ENCODE peak calls at places on chromosomes 5 and 9, in four cellular contexts. R is neuronal stem cell, Y is H1, H is trophoblast cell. X is an unnamed sample. For H3K36me3, the result is how much of the 10 kb centered on the place peaks cover.

GRCh38 chr9:99134893-99135341 is 30.0 kb downstream of the TGFBR1 start:
- DNase-seq in R (no peak), Y (no peak), H (no peak), X (peak)

GRCh38 chr9:123912167-123912897 is 17.6 kb downstream of the DENND1A start:
- DNase-seq in R (no peak), Y (no peak), H (no peak), X (no peak)

GRCh38 chr9:136265561-136266355 is 20.1 kb upstream of the QSOX2 start:
- DNase-seq in Y (no peak), R (no peak), H (no peak), X (no peak)

GRCh38 chr9:22119537-22120167 is 110.5 kb upstream of the CDKN2B start:
- DNase-seq in R (peak), Y (no peak), H (peak), X (no peak)

GRCh38 chr5:113378081-113378480 is 56.7 kb downstream of the TSSK1B start:
- DNase-seq in Y (no peak), H (no peak), R (no peak), X (no peak)

GRCh38 chr5:157867736-157868135 is 8.8 kb upstream of the CLINT1 start:
- DNase-seq in H (no peak), Y (no peak), R (no peak), X (no peak)

GRCh38 chr5:31931872-31932271 is 242.2 kb downstream of the GOLPH3 start:
- DNase-seq in H (no peak), R (no peak), Y (no peak), X (no peak)

GRCh38 chr9:124342946-124343485 is 72.2 kb downstream of the PSMB7 start:
- DNase-seq in Y (no peak), R (peak), H (no peak), X (peak)

GRCh38 chr9:136785956-136786355 is 5.2 kb upstream of the TMEM141 start:
- DNase-seq in Y (no peak), R (no peak), H (no peak), X (no peak)

GRCh38 chr9:33211695-33212393 is 28.1 kb upstream of the SPINK4 start:
- DNase-seq in H (peak), R (no peak), Y (no peak), X (no peak)

GRCh38 chr5:161286066-161286655 is 260.4 kb downstream of the GABRB2 start:
- DNase-seq in R (no peak), Y (no peak), H (no peak), X (no peak)

GRCh38 chr5:14445581-14446290 is 135.9 kb upstream of the OTULINL start:
- DNase-seq in Y (peak), R (peak), H (no peak), X (peak)

GRCh38 chr5:3025392-3025791 is 273.9 kb upstream of the IRX2 start:
- DNase-seq in H (no peak), Y (no peak), R (no peak), X (no peak)

GRCh38 chr5:116652903-116653302 is 78.3 kb upstream of the SEMA6A start:
- DNase-seq in R (peak), Y (no peak), H (peak), X (peak)

GRCh38 chr5:68384936-68385594 is 169.5 kb downstream of the PIK3R1 start:
- DNase-seq in H (no peak), Y (no peak), R (no peak), X (no peak)

GRCh38 chr5:20445326-20445860 is 457.4 kb upstream of the CDH18 start:
- DNase-seq in Y (no peak), R (no peak), H (peak), X (no peak)

GRCh38 chr9:83935276-83935890 is 14.2 kb upstream of the KIF27 start:
- DNase-seq in H (peak), R (peak), Y (no peak), X (peak)

GRCh38 chr9:114338187-114338586 is 8.5 kb downstream of the ORM2 start:
- DNase-seq in Y (no peak), R (no peak), H (peak), X (no peak)

GRCh38 chr5:100444961-100445360 is 90.2 kb upstream of the FAM174A start:
- DNase-seq in Y (no peak), H (no peak), R (no peak), X (peak)

GRCh38 chr5:176614805-176615478 is 5.0 kb upstream of the GPRIN1 start:
- DNase-seq in R (no peak), H (no peak), Y (no peak), X (peak)

GRCh38 chr5:56512314-56512996 is 279.3 kb upstream of the ANKRD55 start:
- DNase-seq in R (no peak), H (no peak), Y (no peak), X (no peak)

GRCh38 chr9:131636593-131636992 is 91.3 kb downstream of the PRRT1B start:
- DNase-seq in Y (no peak), H (no peak), R (no peak), X (no peak)

GRCh38 chr5:61342066-61342465 is 10.0 kb downstream of the ZSWIM6 start:
- DNase-seq in Y (no peak), R (no peak), H (no peak), X (peak)

GRCh38 chr9:123081824-123082223 is 48.4 kb downstream of the GPR21 start:
- DNase-seq in H (peak), R (peak), Y (no peak), X (peak)

GRCh38 chr5:43874772-43875171 is 271.8 kb downstream of the NNT start:
- DNase-seq in R (no peak), Y (no peak), H (peak), X (peak)

GRCh38 chr5:179549973-179550510 is 312 bp upstream of the RUFY1 start:
- DNase-seq in Y (no peak), R (peak), H (peak), X (peak)

GRCh38 chr5:179553875-179554274 is 3.5 kb downstream of the RUFY1 start:
- DNase-seq in R (no peak), Y (no peak), H (peak), X (peak)

GRCh38 chr5:179554981-179555380 is 4.6 kb downstream of the RUFY1 start:
- DNase-seq in H (peak), R (no peak), Y (no peak), X (no peak)

GRCh38 chr5:179553006-179553405 is 2.7 kb downstream of the RUFY1 start:
- DNase-seq in H (no peak), R (no peak), Y (no peak), X (no peak)

DNA sequence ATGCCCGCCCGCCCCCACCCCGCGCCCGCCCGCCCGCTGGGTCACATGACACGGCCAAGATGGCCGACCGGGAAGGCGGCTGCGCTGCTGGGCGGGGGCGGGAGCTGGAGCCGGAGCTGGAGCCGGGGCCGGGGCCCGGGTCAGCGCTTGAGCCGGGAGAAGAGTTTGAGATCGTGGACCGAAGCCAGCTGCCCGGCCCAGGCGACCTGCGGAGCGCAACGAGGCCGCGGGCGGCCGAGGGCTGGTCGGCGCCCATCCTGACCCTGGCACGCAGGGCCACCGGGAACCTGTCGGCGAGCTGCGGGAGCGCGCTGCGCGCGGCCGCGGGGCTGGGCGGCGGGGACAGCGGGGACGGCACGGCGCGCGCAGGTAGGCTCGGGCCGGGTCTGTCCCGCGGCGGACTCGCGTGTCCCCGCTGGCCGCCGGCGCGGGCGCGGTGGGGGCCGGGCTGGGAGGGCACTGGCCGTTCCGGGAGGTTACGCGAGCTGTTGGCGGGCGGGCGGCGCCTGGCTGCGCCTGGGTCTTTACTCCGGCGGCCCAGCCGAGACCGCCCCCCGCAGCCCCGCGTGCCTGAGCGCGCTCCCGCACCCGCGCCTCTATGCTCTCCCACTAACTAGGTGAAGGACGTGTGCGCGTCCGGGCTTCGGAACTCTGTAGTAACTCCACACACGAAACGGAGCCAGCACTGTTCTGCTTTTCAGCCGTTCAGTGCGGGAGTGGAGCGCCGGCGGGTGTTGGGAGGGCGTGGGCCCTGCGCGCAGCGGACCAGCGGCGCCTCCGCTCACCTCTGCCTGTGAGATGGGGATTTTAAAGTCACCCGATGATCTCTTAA is at the start of gene RUFY1:
- DNase-seq in R (peak), Y (no peak), H (peak), X (peak)
- H2BK12ac ChIP-seq in R (no peak), Y (peak), H (peak), X (peak)

DNA sequence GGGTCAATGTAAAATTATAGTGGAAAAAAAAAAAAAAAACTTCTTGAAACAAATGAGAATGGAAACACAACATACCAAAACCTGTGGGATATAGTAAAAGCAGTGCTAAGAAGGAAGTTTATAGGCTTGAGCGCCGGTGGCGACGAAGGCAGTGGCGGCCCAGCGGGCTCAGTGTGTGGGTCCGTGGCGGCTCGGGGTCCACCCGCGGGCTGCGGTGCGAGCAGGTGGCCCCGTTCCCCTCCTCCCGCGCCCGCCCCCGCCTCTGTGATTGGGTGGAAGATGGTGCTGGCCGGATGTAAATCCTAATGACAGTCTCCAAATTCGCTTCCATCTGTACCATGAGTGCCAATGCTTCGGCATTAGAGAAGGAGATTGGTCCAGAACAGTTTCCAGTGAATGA is 57.5 kb upstream of the TLX3 start:
- DNase-seq in Y (no peak), R (no peak), H (no peak), X (no peak)
- H3K36me3 ChIP-seq in Y (under half), R (under half), H (under half), X (under half)

DNA sequence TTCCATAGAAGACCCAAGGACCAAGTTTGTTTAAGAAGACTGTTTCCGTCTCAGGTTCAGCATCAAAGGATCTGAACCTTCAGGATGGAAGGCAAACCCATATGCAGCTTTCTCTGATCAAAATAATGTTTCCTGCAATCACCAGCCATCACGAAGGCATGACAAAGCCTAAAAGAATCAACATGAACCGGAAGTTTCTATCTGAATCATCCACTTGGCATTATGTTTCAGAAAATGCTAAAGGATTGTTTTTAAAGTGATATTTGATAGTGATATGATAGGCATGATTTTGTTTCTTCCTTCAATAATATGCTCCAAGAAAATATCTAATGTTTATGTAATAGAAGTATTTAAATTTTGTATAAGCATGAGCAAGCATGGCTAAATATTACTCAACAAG is 219.6 kb downstream of the PLK2 start:
- DNase-seq in Y (no peak), H (peak), R (no peak), X (peak)
- H2BK120ac ChIP-seq in Y (no peak), H (no peak), R (no peak), X (no peak)

GRCh38 chr5:38872826-38873225 is 27.0 kb downstream of the OSMR start:
- DNase-seq in Y (no peak), R (no peak), H (no peak), X (no peak)

GRCh38 chr5:38867071-38867790 is 21.4 kb downstream of the OSMR start:
- DNase-seq in Y (no peak), R (no peak), H (no peak), X (no peak)

GRCh38 chr5:38870595-38870994 is 24.8 kb downstream of the OSMR start:
- DNase-seq in R (no peak), Y (no peak), H (no peak), X (no peak)

GRCh38 chr5:38871790-38872551 is 26.2 kb downstream of the OSMR start:
- DNase-seq in R (no peak), H (peak), Y (no peak), X (peak)

DNA sequence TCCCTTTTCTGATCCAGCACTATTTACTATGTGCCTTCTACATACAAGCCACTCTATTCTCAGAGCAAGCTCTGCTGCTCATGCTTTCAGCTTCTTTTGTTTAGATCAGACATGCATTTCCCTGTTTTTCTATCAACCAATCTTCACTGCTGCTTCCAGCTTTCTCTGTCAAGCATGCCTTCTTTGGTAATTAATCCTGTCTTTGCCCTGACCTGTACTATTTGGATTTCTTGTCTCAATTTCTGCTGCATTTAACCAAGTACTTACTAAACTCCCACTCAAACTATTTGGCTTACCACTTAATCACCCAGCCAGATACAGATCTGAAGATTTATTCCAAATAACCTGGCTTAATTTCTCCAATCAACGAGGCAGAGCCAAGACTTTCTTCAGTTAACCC is 25.4 kb downstream of the OSMR start:
- DNase-seq in R (no peak), H (no peak), Y (no peak), X (peak)
- H2BK12ac ChIP-seq in R (no peak), H (no peak), Y (no peak), X (no peak)

GRCh38 chr5:179890751-179891682 is 16.7 kb downstream of the TBC1D9B start:
- DNase-seq in Y (no peak), H (no peak), R (no peak), X (no peak)
- H3K36me3 ChIP-seq in Y (under half), H (half or more), R (half or more), X (half or more)

GRCh38 chr5:127072861-127073846 is at the start of gene C5orf63:
- DNase-seq in Y (no peak), R (no peak), H (peak), X (no peak)
- H2BK120ac ChIP-seq in Y (no peak), R (no peak), H (no peak), X (no peak)

DNA sequence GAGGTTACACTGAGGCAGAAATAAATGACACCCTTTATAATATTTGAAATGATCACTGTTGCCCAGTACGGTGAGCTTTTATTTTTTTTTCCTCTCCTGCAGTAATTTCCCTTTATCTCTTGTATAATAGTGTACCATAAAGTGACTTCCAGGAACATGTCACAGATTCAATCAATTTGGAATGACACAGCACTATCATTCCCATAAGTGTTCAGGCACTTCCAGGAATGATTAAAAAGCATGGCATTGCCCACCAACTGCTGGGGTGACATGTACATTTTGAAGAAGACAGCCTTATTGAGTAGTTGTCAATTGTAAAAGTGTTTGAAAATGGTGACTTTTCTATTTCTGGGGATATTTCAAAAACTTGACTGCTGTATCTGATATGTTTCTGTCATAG is 1700.9 kb upstream of the NUDT12 start:
- DNase-seq in Y (no peak), H (no peak), R (no peak), X (no peak)
- H2BK12ac ChIP-seq in Y (no peak), H (no peak), R (no peak), X (no peak)

DNA sequence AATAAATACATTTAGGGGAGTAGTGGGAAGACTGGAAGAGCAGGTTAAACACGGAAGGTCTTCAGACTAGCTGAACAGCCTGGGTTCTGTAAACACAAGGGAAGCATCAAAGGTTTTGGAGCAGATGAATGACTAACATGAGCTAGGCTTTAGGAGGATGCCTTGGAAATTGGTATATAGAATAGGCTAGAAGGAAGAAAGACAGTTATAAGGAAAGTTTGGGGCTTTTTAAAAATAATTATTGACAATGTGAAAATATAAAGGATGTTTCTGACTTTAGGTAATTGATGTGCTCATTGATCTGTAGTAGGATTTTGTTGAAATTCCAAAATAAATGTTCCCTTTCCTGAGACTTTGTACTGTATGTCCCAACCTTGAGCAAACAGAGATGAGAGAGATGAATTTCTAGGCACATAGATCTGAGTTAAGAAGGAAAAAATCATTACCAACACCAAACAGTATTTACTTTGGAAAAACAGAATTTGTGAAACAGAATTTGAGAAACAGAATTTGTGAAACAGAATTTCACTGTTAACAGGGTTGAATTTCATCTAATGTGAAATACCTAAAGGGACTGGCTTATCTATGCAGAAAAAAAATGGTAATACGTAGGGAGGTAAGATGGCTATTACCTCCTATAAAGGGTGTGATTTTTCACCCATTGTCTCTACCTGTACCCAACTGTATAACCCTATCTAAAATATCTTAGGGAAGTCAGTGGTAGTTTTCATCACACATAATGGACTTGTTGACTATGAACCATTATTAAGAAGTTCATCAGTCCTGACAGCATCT is 28.8 kb downstream of the SKP2 start:
- DNase-seq in Y (no peak), H (no peak), R (no peak), X (no peak)
- H3K36me3 ChIP-seq in Y (under half), H (under half), R (under half), X (half or more)

GRCh38 chr5:126368239-126368812 is 54.9 kb upstream of the GRAMD2B start:
- DNase-seq in Y (peak), H (peak), R (peak), X (no peak)

GRCh38 chr5:126369083-126369482 is 54.1 kb upstream of the GRAMD2B start:
- DNase-seq in Y (no peak), R (no peak), H (no peak), X (no peak)

GRCh38 chr5:126373621-126374416 is 49.4 kb upstream of the GRAMD2B start:
- DNase-seq in R (no peak), H (peak), Y (no peak), X (peak)

GRCh38 chr5:126369995-126370731 is 53.0 kb upstream of the GRAMD2B start:
- DNase-seq in H (peak), R (no peak), Y (no peak), X (peak)

GRCh38 chr5:126370796-126371718 is 52.2 kb upstream of the GRAMD2B start:
- DNase-seq in H (no peak), R (no peak), Y (no peak), X (no peak)
- H2BK120ac ChIP-seq in H (no peak), R (no peak), Y (peak), X (no peak)

GRCh38 chr9:108015690-108016089 is 526.1 kb upstream of the KLF4 start:
- DNase-seq in Y (no peak), H (no peak), R (no peak), X (no peak)

GRCh38 chr9:108017671-108018070 is 528.1 kb upstream of the KLF4 start:
- DNase-seq in H (no peak), Y (no peak), R (peak), X (no peak)

GRCh38 chr9:108021311-108021710 is 531.7 kb upstream of the KLF4 start:
- DNase-seq in Y (no peak), R (no peak), H (no peak), X (no peak)

GRCh38 chr9:108022246-108022935 is 532.8 kb upstream of the KLF4 start:
- DNase-seq in R (no peak), H (no peak), Y (no peak), X (no peak)

GRCh38 chr9:108019821-108020220 is 530.3 kb upstream of the KLF4 start:
- DNase-seq in Y (no peak), R (no peak), H (no peak), X (no peak)
- H2BK12ac ChIP-seq in Y (no peak), R (no peak), H (no peak), X (no peak)